ENCODE peak calls at places on chromosomes 7 and 10, in eight cellular contexts. I is NB4, R is vagina, G is pancreas, W is activated gamma-delta T cell, Z is C1 segment of cervical spinal cord, U is NCI-H1436 treated with DMSO at 0.1 percent for 48 hours, D is neural crest cell. Y is an unnamed sample.

GRCh38 chr10:47055386-47056382 is 144.5 kb downstream of the PTPN20 start:
- DNase-seq in D (no peak), U (no peak), W (no peak), Z (no peak), G (no peak), R (peak; percentile 74), I (no peak), Y (no peak)

GRCh38 chr10:103676058-103676785 is 179.2 kb downstream of the SH3PXD2A start:
- DNase-seq in G (no peak), D (no peak), I (no peak), Z (no peak), U (no peak), R (no peak), W (no peak), Y (no peak)

GRCh38 chr10:31121797-31122586 is 90.3 kb upstream of the ZNF438 start:
- DNase-seq in I (no peak), D (no peak), G (no peak), Z (no peak), U (no peak), W (no peak), R (no peak), Y (no peak)

GRCh38 chr7:2777898-2778535 is 66.1 kb downstream of the GNA12 start:
- DNase-seq in Z (no peak), I (no peak), U (no peak), D (no peak), G (no peak), W (no peak), R (no peak), Y (no peak)

GRCh38 chr7:44347546-44348114 is 22.2 kb upstream of the CAMK2B start:
- DNase-seq in D (no peak), R (no peak), I (no peak), U (no peak), W (no peak), Z (no peak), G (no peak), Y (no peak)

GRCh38 chr7:87146740-87147386 is 5.4 kb upstream of the DMTF1 start:
- DNase-seq in I (no peak), G (no peak), Z (no peak), D (no peak), U (no peak), R (no peak), W (no peak), Y (peak; percentile 9)

GRCh38 chr10:119281581-119282071 is 74.3 kb downstream of the GRK5 start:
- DNase-seq in U (no peak), Z (peak; percentile 62), I (no peak), W (no peak), G (peak; percentile 82), D (no peak), R (no peak), Y (peak; percentile 87)

GRCh38 chr7:30466266-30466665 is 12.3 kb downstream of the NOD1 start:
- DNase-seq in D (no peak), Z (no peak), I (peak; percentile 48), U (no peak), R (peak; percentile 12), W (no peak), G (no peak), Y (no peak)

GRCh38 chr7:108222236-108222892 is 92.2 kb upstream of the LAMB4 start:
- DNase-seq in R (no peak), U (no peak), G (no peak), Z (no peak), I (no peak), W (no peak), D (no peak), Y (peak; percentile 24)

GRCh38 chr10:88194041-88194887 is 330.8 kb downstream of the PTEN start:
- DNase-seq in W (no peak), G (no peak), I (no peak), D (no peak), Z (no peak), U (no peak), R (no peak), Y (no peak)

GRCh38 chr10:110355922-110356627 is 51.4 kb upstream of the SMNDC1 start:
- DNase-seq in R (no peak), I (no peak), G (no peak), W (no peak), Z (no peak), D (no peak), U (no peak), Y (no peak)

GRCh38 chr7:77877800-77878199 is 79.2 kb downstream of the PHTF2 start:
- DNase-seq in G (no peak), D (no peak), I (no peak), W (no peak), R (no peak), Z (no peak), U (no peak), Y (no peak)

GRCh38 chr7:157318015-157318706 is 18.6 kb upstream of the DNAJB6 start:
- DNase-seq in R (no peak), Z (no peak), I (peak; percentile 84), U (no peak), W (no peak), G (no peak), D (no peak), Y (no peak)

GRCh38 chr10:96619120-96619519 is 32.3 kb upstream of the TM9SF3 start:
- DNase-seq in I (no peak), W (no peak), U (no peak), Z (no peak), R (no peak), G (no peak), D (no peak), Y (peak; percentile 93)

GRCh38 chr10:5977471-5978370 is at the start of gene IL15RA:
- DNase-seq in U (no peak), Z (peak; percentile 42), W (peak; percentile 68), I (peak; percentile 86), G (peak; percentile 84), D (peak; percentile 49), R (no peak), Y (no peak)

GRCh38 chr10:30691601-30692015 is 62.1 kb upstream of the LYZL2 start:
- DNase-seq in I (no peak), U (no peak), G (no peak), D (no peak), Z (no peak), R (no peak), W (no peak), Y (no peak)

GRCh38 chr10:131646551-131647525 is 254.0 kb upstream of the PPP2R2D start:
- DNase-seq in W (no peak), I (no peak), D (no peak), R (peak; percentile 84), G (no peak), U (no peak), Z (no peak), Y (no peak)

GRCh38 chr7:141877365-141877764 is 36.1 kb upstream of the PRSS37 start:
- DNase-seq in U (no peak), Z (no peak), G (no peak), R (no peak), W (no peak), D (no peak), I (no peak), Y (no peak)

GRCh38 chr10:46250898-46251856 is 35.6 kb upstream of the ANTXRL start:
- DNase-seq in D (no peak), Z (no peak), R (peak; percentile 91), W (no peak), U (no peak), I (no peak), G (no peak), Y (no peak)

GRCh38 chr10:72315054-72315453 is 39.7 kb downstream of the DNAJB12 start:
- DNase-seq in U (no peak), R (no peak), G (peak; percentile 57), W (no peak), D (no peak), Z (no peak), I (no peak), Y (no peak)

GRCh38 chr10:118621304-118621942 is 26.0 kb upstream of the PRLHR start:
- DNase-seq in Z (no peak), W (no peak), R (no peak), U (peak; percentile 58), D (no peak), G (no peak), I (no peak), Y (no peak)

GRCh38 chr7:25891591-25891990 is 260.4 kb upstream of the NFE2L3 start:
- DNase-seq in W (no peak), U (no peak), I (no peak), Z (no peak), G (no peak), R (no peak), D (no peak), Y (no peak)

GRCh38 chr7:113968713-113969112 is 49.9 kb upstream of the PPP1R3A start:
- DNase-seq in D (no peak), U (no peak), W (no peak), G (no peak), R (no peak), Z (no peak), I (no peak), Y (no peak)

GRCh38 chr10:125093199-125093841 is 67.0 kb downstream of the CTBP2 start:
- DNase-seq in I (no peak), D (no peak), W (no peak), G (no peak), U (no peak), Z (no peak), R (no peak), Y (no peak)

GRCh38 chr10:14123066-14123465 is 207.7 kb downstream of the FRMD4A start:
- DNase-seq in W (no peak), G (no peak), Z (no peak), R (no peak), U (no peak), D (no peak), I (no peak), Y (no peak)

GRCh38 chr10:15601819-15602218 is 117.9 kb downstream of the ITGA8 start:
- DNase-seq in I (no peak), R (no peak), D (no peak), G (no peak), Z (no peak), U (no peak), W (no peak), Y (no peak)

GRCh38 chr10:72952189-72952900 is 2.3 kb downstream of the PLA2G12B start:
- DNase-seq in U (no peak), Z (no peak), I (no peak), G (no peak), D (no peak), R (no peak), W (no peak), Y (no peak)

GRCh38 chr10:100847440-100847839 is 65.3 kb upstream of the SLF2 start:
- DNase-seq in G (no peak), W (no peak), D (no peak), R (no peak), Z (no peak), U (no peak), I (no peak), Y (no peak)

GRCh38 chr10:132400547-132401151 is 3.6 kb downstream of the PWWP2B start:
- DNase-seq in I (no peak), W (no peak), G (peak; percentile 62), D (no peak), R (no peak), U (no peak), Z (no peak), Y (no peak)

GRCh38 chr10:11290156-11290890 is 272.7 kb downstream of the CELF2 start:
- DNase-seq in I (no peak), U (no peak), R (peak; percentile 82), W (no peak), D (no peak), G (no peak), Z (no peak), Y (no peak)

GRCh38 chr10:5594271-5595036 is 69.7 kb downstream of the CALML3 start:
- DNase-seq in D (no peak), I (no peak), G (no peak), U (no peak), W (no peak), R (no peak), Z (no peak), Y (no peak)

GRCh38 chr10:50347394-50347802 is 96.1 kb upstream of the ASAH2 start:
- DNase-seq in G (no peak), U (no peak), Z (no peak), R (no peak), I (peak; percentile 4), W (no peak), D (no peak), Y (no peak)

Y was measured in WERI-Rb-1.